ENCODE peak calls at places on chromosomes 5 and 9, in seven cellular contexts. K is hypothalamus, S is KG1, Q is ecto neural progenitor cell, E is NCI-H774, O is tibial nerve, X is neural crest cell. N is an unnamed sample.

GRCh38 chr9:129930743-129931142 is 95.5 kb downstream of the USP20 start:
- DNase-seq in K (no peak), S (no peak), Q (no peak), E (no peak), O (no peak), X (no peak), N (no peak)

GRCh38 chr5:172144931-172145869 is 42.8 kb downstream of the STK10 start:
- DNase-seq in K (no peak), S (no peak), Q (no peak), E (no peak), O (no peak), X (peak; percentile 57), N (no peak)

GRCh38 chr9:124180557-124180956 is 77.2 kb upstream of the NEK6 start:
- DNase-seq in K (peak; percentile 24), S (no peak), Q (no peak), E (peak; percentile 43), O (peak; percentile 46), X (no peak), N (no peak)

GRCh38 chr9:34898846-34899245 is 59.2 kb upstream of the PHF24 start:
- DNase-seq in K (peak; percentile 40), S (no peak), Q (no peak), E (no peak), O (no peak), X (no peak), N (no peak)

GRCh38 chr5:121430538-121430937 is 421.1 kb upstream of the FTMT start:
- DNase-seq in K (no peak), S (no peak), Q (no peak), E (no peak), O (no peak), X (no peak), N (no peak)

GRCh38 chr9:134375430-134376385 is 49.5 kb downstream of the RXRA start:
- DNase-seq in K (peak; percentile 33), S (peak; percentile 16), Q (no peak), E (no peak), O (peak; percentile 54), X (no peak), N (no peak)

GRCh38 chr5:142141463-142141862 is 32.9 kb downstream of the NDFIP1 start:
- DNase-seq in K (no peak), S (no peak), Q (no peak), E (no peak), O (no peak), X (no peak), N (no peak)

GRCh38 chr5:168777651-168778050 is 198.5 kb upstream of the PANK3 start:
- DNase-seq in K (no peak), S (no peak), Q (no peak), E (no peak), O (no peak), X (no peak), N (no peak)

GRCh38 chr9:87875839-87876545 is 6.7 kb upstream of the SPATA31E1 start:
- DNase-seq in K (no peak), S (no peak), Q (peak; percentile 47), E (no peak), O (peak; percentile 3), X (no peak), N (peak; percentile 42)

GRCh38 chr9:18623201-18623600 is 149.2 kb downstream of the ADAMTSL1 start:
- DNase-seq in K (no peak), S (no peak), Q (no peak), E (no peak), O (no peak), X (no peak), N (no peak)

GRCh38 chr5:125550237-125550636 is 803.8 kb upstream of the ZNF608 start:
- DNase-seq in K (no peak), S (no peak), Q (no peak), E (no peak), O (no peak), X (no peak), N (no peak)

GRCh38 chr9:137027369-137028012 is 546 bp downstream of the ABCA2 start:
- DNase-seq in K (no peak), S (no peak), Q (peak; percentile 71), E (no peak), O (no peak), X (peak; percentile 28), N (no peak)

GRCh38 chr5:72503888-72504491 is 3.2 kb downstream of the ZNF366 start:
- DNase-seq in K (no peak), S (no peak), Q (no peak), E (no peak), O (no peak), X (no peak), N (no peak)

GRCh38 chr5:54738118-54738972 is 220.8 kb downstream of the SNX18 start:
- DNase-seq in K (no peak), S (no peak), Q (no peak), E (peak; percentile 12), O (peak; percentile 38), X (no peak), N (no peak)

GRCh38 chr5:102539598-102539997 is 40.8 kb upstream of the SLCO6A1 start:
- DNase-seq in K (no peak), S (no peak), Q (no peak), E (no peak), O (no peak), X (no peak), N (no peak)

GRCh38 chr5:106759581-106759980 is 911.2 kb downstream of the EFNA5 start:
- DNase-seq in K (no peak), S (no peak), Q (no peak), E (no peak), O (no peak), X (no peak), N (peak; percentile 46)

GRCh38 chr5:153632748-153633290 is 142.3 kb downstream of the GRIA1 start:
- DNase-seq in K (no peak), S (no peak), Q (no peak), E (no peak), O (no peak), X (no peak), N (no peak)

GRCh38 chr5:110969502-110969901 is 102.0 kb upstream of the TSLP start:
- DNase-seq in K (no peak), S (no peak), Q (no peak), E (no peak), O (no peak), X (no peak), N (no peak)

GRCh38 chr9:36161187-36161586 is 8.0 kb upstream of the CCIN start:
- DNase-seq in K (no peak), S (no peak), Q (no peak), E (no peak), O (no peak), X (no peak), N (no peak)

GRCh38 chr9:97365634-97366033 is 46.3 kb upstream of the TDRD7 start:
- DNase-seq in K (no peak), S (no peak), Q (no peak), E (no peak), O (no peak), X (no peak), N (peak; percentile 32)

GRCh38 chr5:59079622-59080620 is 497.0 kb downstream of the RAB3C start:
- DNase-seq in K (no peak), S (no peak), Q (no peak), E (no peak), O (no peak), X (no peak), N (peak; percentile 92)

GRCh38 chr5:109455598-109456096 is 45.9 kb upstream of the PJA2 start:
- DNase-seq in K (no peak), S (no peak), Q (no peak), E (peak; percentile 19), O (peak; percentile 48), X (no peak), N (peak; percentile 84)

GRCh38 chr5:103414598-103414997 is 148.0 kb downstream of the NUDT12 start:
- DNase-seq in K (no peak), S (no peak), Q (peak; percentile 57), E (no peak), O (no peak), X (peak; percentile 51), N (peak; percentile 98)

GRCh38 chr9:34072410-34072809 is 23.7 kb upstream of the UBAP2 start:
- DNase-seq in K (no peak), S (no peak), Q (peak; percentile 55), E (no peak), O (no peak), X (no peak), N (peak; percentile 93)

GRCh38 chr5:179806250-179807045 is at the start of gene MGAT4B:
- DNase-seq in K (peak; percentile 48), S (no peak), Q (peak; percentile 76), E (peak; percentile 60), O (peak; percentile 57), X (peak; percentile 50), N (peak; percentile 72)

GRCh38 chr5:172674155-172674554 is 33.1 kb downstream of the NEURL1B start:
- DNase-seq in K (no peak), S (no peak), Q (no peak), E (no peak), O (no peak), X (no peak), N (no peak)

GRCh38 chr5:39024005-39024404 is 50.2 kb downstream of the RICTOR start:
- DNase-seq in K (no peak), S (no peak), Q (no peak), E (no peak), O (no peak), X (no peak), N (no peak)

GRCh38 chr5:19048750-19049149 is 939.2 kb downstream of the CDH18 start:
- DNase-seq in K (no peak), S (no peak), Q (no peak), E (no peak), O (no peak), X (no peak), N (no peak)

GRCh38 chr5:179762079-179762780 is 29.6 kb downstream of the MAML1 start:
- DNase-seq in K (no peak), S (peak; percentile 40), Q (no peak), E (no peak), O (no peak), X (no peak), N (no peak)

GRCh38 chr5:3595102-3595961 is at the start of gene IRX1:
- DNase-seq in K (no peak), S (no peak), Q (peak; percentile 90), E (no peak), O (no peak), X (no peak), N (no peak)

GRCh38 chr9:108108802-108109448 is 619.4 kb upstream of the KLF4 start:
- DNase-seq in K (no peak), S (no peak), Q (no peak), E (no peak), O (no peak), X (no peak), N (no peak)

N was measured in islet precursor cell.